ENCODE peak calls at places on chromosome 14, in five cellular contexts. T, D, W, I and V are unnamed samples.

GRCh38 chr14:92093320-92093719 is 13.1 kb downstream of the ATXN3 start:
- DNase-seq in I (no peak), W (no peak), T (no peak), D (no peak), V (no peak)

GRCh38 chr14:40312296-40312695 is 880.1 kb upstream of the FBXO33 start:
- DNase-seq in I (no peak), T (no peak), D (no peak), W (no peak), V (no peak)

GRCh38 chr14:56807586-56808168 is 2.6 kb downstream of the OTX2 start:
- DNase-seq in W (no peak), T (no peak), D (no peak), I (no peak), V (no peak)

GRCh38 chr14:77251870-77252269 is 19.1 kb downstream of the NGB start:
- DNase-seq in T (no peak), I (no peak), W (no peak), D (no peak), V (no peak)

GRCh38 chr14:68676511-68676943 is 116.3 kb downstream of the ZFP36L1 start:
- DNase-seq in I (no peak), T (no peak), W (peak), D (no peak), V (no peak)

GRCh38 chr14:87139299-87139698 is 853.7 kb downstream of the GALC start:
- DNase-seq in D (no peak), I (no peak), W (no peak), T (no peak), V (no peak)

GRCh38 chr14:96055065-96055752 is 16.0 kb downstream of the C14orf132 start:
- DNase-seq in D (no peak), W (no peak), I (no peak), T (no peak), V (no peak)

GRCh38 chr14:99971087-99971928 is 93.9 kb upstream of the EVL start:
- DNase-seq in T (peak), D (no peak), W (no peak), I (peak), V (peak)

GRCh38 chr14:81831128-81831815 is 297.6 kb upstream of the SEL1L start:
- DNase-seq in W (no peak), T (no peak), I (no peak), D (no peak), V (no peak)

GRCh38 chr14:103103461-103104388 is 9.2 kb downstream of the EXOC3L4 start:
- DNase-seq in T (no peak), W (no peak), D (no peak), I (peak), V (peak)

GRCh38 chr14:93309430-93309966 is 23.3 kb downstream of the BTBD7 start:
- DNase-seq in W (peak), I (no peak), T (no peak), D (no peak), V (no peak)

GRCh38 chr14:59490756-59491155 is 6.4 kb downstream of the JKAMP start:
- DNase-seq in W (no peak), T (no peak), D (no peak), I (no peak), V (no peak)

GRCh38 chr14:100622234-100622633 is 35.0 kb upstream of the BEGAIN start:
- DNase-seq in I (no peak), T (no peak), W (no peak), D (no peak), V (no peak)

GRCh38 chr14:68148276-68148675 is 328.7 kb downstream of the RAD51B start:
- DNase-seq in W (no peak), D (no peak), T (no peak), I (no peak), V (no peak)

GRCh38 chr14:80364816-80365215 is 153.5 kb upstream of the DIO2 start:
- DNase-seq in I (no peak), W (no peak), T (no peak), D (no peak), V (no peak)

GRCh38 chr14:54625158-54625557 is 58.2 kb downstream of the SAMD4A start:
- DNase-seq in W (no peak), D (no peak), T (no peak), I (no peak), V (peak)

GRCh38 chr14:92503756-92504491 is 9.7 kb upstream of the RIN3 start:
- DNase-seq in I (no peak), D (no peak), T (no peak), W (no peak), V (peak)

GRCh38 chr14:43988989-43989388 is 518.1 kb downstream of the FSCB start:
- DNase-seq in D (no peak), W (no peak), T (no peak), I (no peak), V (no peak)

GRCh38 chr14:76917759-76918175 is 91.6 kb downstream of the LRRC74A start:
- DNase-seq in T (no peak), I (peak), W (no peak), D (no peak), V (no peak)

GRCh38 chr14:101554991-101555668 is 6.2 kb upstream of the DIO3 start:
- DNase-seq in W (peak), I (no peak), T (no peak), D (no peak), V (no peak)